ENCODE peak calls at places on chromosomes 7 and 10, in six cellular contexts. H, S, D, P, L and Q are unnamed samples.

GRCh38 chr10:90087197-90088007 is 386.0 kb downstream of the KIF20B start:
- DNase-seq in H (peak), P (peak), L (no peak), D (no peak), S (no peak), Q (no peak)

GRCh38 chr10:46019541-46020343 is 10.7 kb downstream of the NCOA4 start:
- DNase-seq in H (no peak), D (no peak), P (peak), S (no peak), L (peak), Q (no peak)

GRCh38 chr10:102420443-102420809 is 210 bp upstream of the FBXL15 start:
- DNase-seq in L (peak), H (no peak), D (no peak), P (no peak), S (no peak), Q (no peak)

GRCh38 chr7:7479275-7479674 is 56.4 kb downstream of the COL28A1 start:
- DNase-seq in S (no peak), L (no peak), P (no peak), D (no peak), H (no peak), Q (no peak)

GRCh38 chr7:149218469-149219420 is 20.7 kb upstream of the ZNF212 start:
- DNase-seq in H (no peak), L (no peak), D (no peak), P (no peak), S (no peak), Q (no peak)

GRCh38 chr10:33330543-33331019 is 3.9 kb downstream of the NRP1 start:
- DNase-seq in S (peak), D (no peak), L (peak), P (peak), H (peak), Q (peak)

GRCh38 chr10:35063837-35064454 is 26.2 kb downstream of the CUL2 start:
- DNase-seq in S (no peak), P (no peak), L (no peak), H (no peak), D (no peak), Q (no peak)

GRCh38 chr10:95552680-95553342 is 8.4 kb downstream of the SORBS1 start:
- DNase-seq in H (no peak), D (peak), L (no peak), P (no peak), S (peak), Q (peak)

GRCh38 chr10:34079702-34080484 is 735.2 kb downstream of the PARD3 start:
- DNase-seq in P (no peak), L (no peak), D (no peak), H (no peak), S (no peak), Q (no peak)

GRCh38 chr10:35613597-35614226 is 8.6 kb downstream of the GJD4 start:
- DNase-seq in D (no peak), L (no peak), S (no peak), P (peak), H (peak), Q (no peak)

GRCh38 chr10:102431452-102432124 is 786 bp downstream of the CUEDC2 start:
- DNase-seq in L (no peak), P (peak), S (no peak), H (no peak), D (no peak), Q (no peak)

GRCh38 chr7:83410989-83411591 is 237.8 kb downstream of the SEMA3E start:
- DNase-seq in L (peak), P (peak), D (no peak), H (peak), S (peak), Q (no peak)

GRCh38 chr7:111730476-111731300 is 168.4 kb upstream of the IMMP2L start:
- DNase-seq in D (no peak), L (no peak), P (peak), S (peak), H (peak), Q (no peak)

GRCh38 chr7:157528785-157529341 is 192.1 kb downstream of the DNAJB6 start:
- DNase-seq in H (no peak), P (no peak), L (no peak), D (no peak), S (no peak), Q (peak)

GRCh38 chr10:20492447-20492846 is 404.7 kb downstream of the NEBL start:
- DNase-seq in H (no peak), D (no peak), S (no peak), P (peak), L (no peak), Q (no peak)

GRCh38 chr7:33107136-33108066 is 1.8 kb downstream of the RP9 start:
- DNase-seq in S (peak), H (peak), D (no peak), P (peak), L (no peak), Q (peak)

GRCh38 chr7:122248472-122248871 is 56.1 kb downstream of the FEZF1 start:
- DNase-seq in P (no peak), L (peak), S (no peak), H (no peak), D (no peak), Q (no peak)

GRCh38 chr10:89219512-89220218 is 12.5 kb upstream of the CH25H start:
- DNase-seq in P (no peak), H (no peak), L (no peak), S (no peak), D (no peak), Q (no peak)

DNA sequence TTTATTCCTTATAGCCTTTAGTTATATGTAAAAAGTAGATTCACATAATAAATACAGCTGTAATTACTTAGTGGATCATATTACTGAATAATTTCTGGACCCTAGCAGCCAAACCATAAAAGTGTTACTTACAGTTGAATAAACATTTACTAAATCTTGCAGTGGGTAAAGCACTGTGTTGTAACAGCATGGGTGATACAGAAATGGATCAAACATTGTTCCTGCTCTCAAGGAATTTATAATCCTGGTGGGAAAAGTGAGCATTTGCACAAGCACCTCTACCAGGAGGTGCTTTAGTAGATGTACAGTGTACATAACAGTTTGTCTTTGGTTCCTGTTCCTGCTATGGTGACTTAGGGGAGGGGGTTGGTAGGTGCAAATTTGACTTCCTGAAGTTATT is 25.0 kb downstream of the BPGM start:
- DNase-seq in L (no peak), P (no peak), H (no peak), S (no peak), D (no peak), Q (no peak)
- H3K14ac ChIP-seq in L (no peak), P (no peak), H (no peak), S (no peak), D (no peak), Q (no peak)

GRCh38 chr10:125006921-125007391 is 65.0 kb downstream of the ZRANB1 start:
- DNase-seq in H (peak), P (no peak), D (no peak), L (no peak), S (no peak), Q (no peak)
- H3K14ac ChIP-seq in H (no peak), P (no peak), D (no peak), L (no peak), S (no peak), Q (no peak)

GRCh38 chr7:16550671-16551070 is 24.0 kb downstream of the LRRC72 start:
- DNase-seq in P (no peak), H (no peak), L (no peak), S (no peak), D (no peak), Q (no peak)

GRCh38 chr7:16542401-16542800 is 15.8 kb downstream of the LRRC72 start:
- DNase-seq in H (no peak), S (no peak), D (no peak), P (no peak), L (no peak), Q (no peak)

GRCh38 chr7:16543456-16543855 is 16.8 kb downstream of the LRRC72 start:
- DNase-seq in L (no peak), D (no peak), H (no peak), S (no peak), P (no peak), Q (no peak)

GRCh38 chr7:16548428-16548827 is 21.8 kb downstream of the LRRC72 start:
- DNase-seq in H (no peak), D (no peak), P (no peak), S (no peak), L (no peak), Q (no peak)

GRCh38 chr7:16546921-16547505 is 20.4 kb downstream of the LRRC72 start:
- DNase-seq in H (no peak), S (no peak), L (no peak), P (no peak), D (no peak), Q (no peak)
- H3K14ac ChIP-seq in H (no peak), S (peak), L (no peak), P (no peak), D (no peak), Q (no peak)

GRCh38 chr7:22853674-22854157 is 31.1 kb upstream of the TOMM7 start:
- DNase-seq in P (no peak), L (no peak), S (no peak), H (no peak), D (no peak), Q (peak)

GRCh38 chr7:22855049-22855392 is 32.4 kb upstream of the TOMM7 start:
- DNase-seq in D (no peak), P (no peak), S (no peak), L (no peak), H (no peak), Q (no peak)

GRCh38 chr7:22853138-22853537 is 30.5 kb upstream of the TOMM7 start:
- DNase-seq in S (no peak), H (no peak), P (no peak), L (no peak), D (no peak), Q (no peak)

GRCh38 chr7:22856437-22856836 is 33.8 kb upstream of the TOMM7 start:
- DNase-seq in H (no peak), S (no peak), L (no peak), D (no peak), P (no peak), Q (no peak)

DNA sequence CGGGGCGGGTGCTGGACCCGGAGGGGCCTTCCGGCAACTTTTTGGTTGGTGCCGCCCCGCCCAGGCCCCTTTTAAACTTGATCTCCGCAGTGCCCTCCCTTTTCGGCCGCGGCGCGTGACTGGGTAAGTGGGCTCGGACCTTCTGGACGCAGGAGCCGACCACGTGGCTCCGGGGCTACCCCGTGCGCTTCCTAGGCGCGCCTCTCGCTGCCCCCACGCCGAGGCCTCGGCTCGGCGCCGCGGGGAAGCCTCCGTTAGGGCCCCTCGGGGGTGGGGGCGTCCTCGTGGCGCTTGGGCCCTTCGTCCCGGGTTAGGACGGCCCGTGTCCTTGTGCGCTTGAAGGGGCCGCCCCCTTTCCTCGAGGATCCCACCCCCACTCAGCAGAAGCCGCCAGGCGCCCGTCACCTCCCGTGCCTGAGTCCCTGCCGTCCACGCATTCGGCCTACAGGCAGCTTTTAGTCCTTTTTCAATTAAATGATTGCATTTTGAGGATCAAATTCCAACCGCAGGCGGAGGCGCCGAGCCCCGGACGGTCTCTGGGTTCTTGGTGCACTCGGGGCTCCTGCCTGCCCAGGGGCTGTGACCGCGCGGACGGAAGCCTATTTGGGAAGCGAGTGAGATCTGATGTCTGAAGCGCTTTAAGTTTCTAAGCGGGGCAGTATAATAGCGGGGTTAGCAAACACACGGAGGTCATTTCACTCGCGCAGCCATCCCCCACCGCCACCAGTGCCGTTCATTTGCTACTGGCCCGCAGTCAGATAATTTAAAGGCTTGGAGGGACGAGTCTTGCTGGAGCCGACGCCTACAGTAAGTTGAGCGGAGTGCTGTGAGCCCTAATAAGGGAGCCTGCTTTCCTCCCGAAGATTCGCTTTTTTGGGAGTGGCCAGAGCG is 31.8 kb upstream of the TOMM7 start:
- DNase-seq in H (peak), D (peak), S (peak), L (peak), P (peak), Q (peak)
- H3K14ac ChIP-seq in H (peak), D (peak), S (peak), L (peak), P (peak), Q (peak)